ENCODE peak calls at places on chromosomes 4 and X, in seven cellular contexts. Q is GM06990, E is OCI-LY7, R is mucosa of descending colon, H is suprapubic skin, D is brain microvascular endothelial cell, X is cardiac fibroblast. C is an unnamed sample.

GRCh38 chr4:76756416-76756815 is 141.5 kb downstream of the SOWAHB start:
- DNase-seq in Q (no peak), E (no peak), R (no peak), H (no peak), D (no peak), X (no peak), C (no peak)

GRCh38 chr4:107069049-107069448 is 32.9 kb upstream of the DKK2 start:
- DNase-seq in Q (no peak), E (no peak), R (no peak), H (no peak), D (peak), X (peak), C (no peak)

GRCh38 chr4:8330821-8331566 is 61.4 kb downstream of the HTRA3 start:
- DNase-seq in Q (no peak), E (no peak), R (peak), H (peak), D (no peak), X (peak), C (no peak)

GRCh38 chrX:11750051-11750450 is 8.0 kb upstream of the MSL3 start:
- DNase-seq in Q (no peak), E (no peak), R (no peak), H (no peak), D (no peak), X (no peak), C (no peak)

GRCh38 chr4:92872604-92873003 is 568.8 kb downstream of the GRID2 start:
- DNase-seq in Q (no peak), E (no peak), R (no peak), H (no peak), D (no peak), X (no peak), C (no peak)

GRCh38 chrX:132257116-132257515 is 37.9 kb upstream of the RAP2C start:
- DNase-seq in Q (no peak), E (no peak), R (no peak), H (no peak), D (no peak), X (peak), C (no peak)

GRCh38 chr4:87375719-87376291 is 15.2 kb downstream of the HSD17B11 start:
- DNase-seq in Q (no peak), E (peak), R (no peak), H (no peak), D (peak), X (peak), C (peak)

GRCh38 chr4:127889903-127890302 is 9.2 kb downstream of the PLK4 start:
- DNase-seq in Q (no peak), E (no peak), R (no peak), H (no peak), D (no peak), X (peak), C (no peak)

GRCh38 chr4:147453561-147454141 is 27.2 kb upstream of the EDNRA start:
- DNase-seq in Q (no peak), E (no peak), R (no peak), H (no peak), D (peak), X (peak), C (no peak)

GRCh38 chrX:18158963-18159362 is 61.7 kb downstream of the BEND2 start:
- DNase-seq in Q (no peak), E (no peak), R (no peak), H (no peak), D (no peak), X (no peak), C (no peak)

GRCh38 chrX:65582450-65583082 is 48.0 kb upstream of the LAS1L start:
- DNase-seq in Q (no peak), E (no peak), R (no peak), H (no peak), D (no peak), X (no peak), C (no peak)

GRCh38 chrX:17591741-17592110 is 145.6 kb upstream of the SCML1 start:
- DNase-seq in Q (no peak), E (no peak), R (no peak), H (no peak), D (peak), X (peak), C (no peak)

GRCh38 chr4:73620115-73620792 is at the start of gene RASSF6:
- DNase-seq in Q (peak), E (peak), R (peak), H (no peak), D (no peak), X (no peak), C (no peak)

GRCh38 chrX:154370300-154370881 is 4.0 kb downstream of the FLNA start:
- DNase-seq in Q (no peak), E (peak), R (no peak), H (no peak), D (no peak), X (peak), C (no peak)

GRCh38 chr4:74464291-74464690 is 19.4 kb downstream of the AREG start:
- DNase-seq in Q (no peak), E (no peak), R (no peak), H (no peak), D (no peak), X (peak), C (no peak)

GRCh38 chr4:73705056-73705432 is 35.3 kb upstream of the CXCL8 start:
- DNase-seq in Q (no peak), E (no peak), R (no peak), H (no peak), D (peak), X (no peak), C (no peak)

GRCh38 chr4:74018116-74018515 is 19.6 kb upstream of the CXCL5 start:
- DNase-seq in Q (no peak), E (no peak), R (no peak), H (no peak), D (no peak), X (no peak), C (no peak)

GRCh38 chr4:151600432-151600831 is 160.4 kb downstream of the GATB start:
- DNase-seq in Q (no peak), E (no peak), R (no peak), H (no peak), D (no peak), X (no peak), C (no peak)

GRCh38 chrX:31420302-31420701 is 348.5 kb upstream of the FTHL17 start:
- DNase-seq in Q (peak), E (no peak), R (no peak), H (no peak), D (no peak), X (no peak), C (no peak)

GRCh38 chr4:176735300-176735699 is 57.4 kb downstream of the VEGFC start:
- DNase-seq in Q (no peak), E (no peak), R (no peak), H (no peak), D (peak), X (peak), C (no peak)

GRCh38 chrX:30060718-30061117 is 154.6 kb upstream of the MAGEB2 start:
- DNase-seq in Q (no peak), E (no peak), R (no peak), H (no peak), D (peak), X (peak), C (no peak)
- TF ChIP-seq CTCF in Q (peak), E (peak), R (no peak), H (no peak), D (peak), X (peak), C (peak)

GRCh38 chr4:38255572-38255971 is 295.4 kb downstream of the PTTG2 start:
- DNase-seq in Q (no peak), E (no peak), R (no peak), H (no peak), D (no peak), X (no peak), C (no peak)
- H3K4me3 ChIP-seq in Q (no peak), E (no peak), R (no peak), H (no peak), D (no peak), X (no peak), C (no peak)

GRCh38 chr4:118869808-118870342 is 18.8 kb upstream of the SYNPO2 start:
- DNase-seq in Q (no peak), E (no peak), R (no peak), H (no peak), D (peak), X (peak), C (no peak)

GRCh38 chr4:118867311-118868067 is 21.2 kb upstream of the SYNPO2 start:
- DNase-seq in Q (no peak), E (no peak), R (no peak), H (no peak), D (no peak), X (peak), C (peak)

GRCh38 chr4:118865091-118865708 is 23.5 kb upstream of the SYNPO2 start:
- DNase-seq in Q (no peak), E (peak), R (no peak), H (no peak), D (peak), X (peak), C (no peak)
- TF ChIP-seq CTCF in Q (peak), E (peak), R (peak), H (peak), D (peak), X (peak), C (peak)

DNA sequence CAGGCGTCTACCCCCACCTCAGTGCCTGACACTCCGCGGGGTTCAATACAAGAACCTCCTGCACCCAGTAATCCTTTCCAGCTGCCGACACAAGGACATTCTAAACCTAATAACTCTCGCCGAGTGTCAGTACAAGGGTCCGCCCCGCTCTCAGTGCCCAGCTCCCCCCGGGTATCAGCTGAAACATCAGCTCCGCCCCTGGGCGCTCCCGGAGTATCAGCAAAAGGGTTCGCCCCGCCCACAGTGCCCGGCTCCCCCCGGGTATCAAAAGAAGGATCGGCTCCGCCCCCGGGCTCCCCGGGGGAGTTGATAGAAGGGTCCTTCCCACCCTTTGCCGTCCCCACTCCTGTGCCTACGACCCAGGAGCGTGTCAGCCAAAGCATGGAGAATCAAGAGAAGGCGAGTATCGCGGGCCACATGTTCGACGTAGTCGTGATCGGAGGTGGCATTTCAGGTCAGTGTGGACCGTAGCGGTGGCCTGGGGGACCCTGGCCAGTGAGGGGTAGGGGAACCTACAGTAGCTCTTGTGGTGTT is at the start of gene MAOA:
- DNase-seq in Q (no peak), E (no peak), R (peak), H (peak), D (no peak), X (peak), C (no peak)
- H3K4me3 ChIP-seq in Q (peak), E (peak), R (peak), H (peak), D (peak), X (peak), C (peak)

GRCh38 chr4:99510721-99511120 is at the start of gene C4orf17:
- DNase-seq in Q (no peak), E (no peak), R (no peak), H (no peak), D (no peak), X (no peak), C (no peak)

GRCh38 chr4:99504804-99505502 is 5.9 kb upstream of the C4orf17 start:
- DNase-seq in Q (no peak), E (no peak), R (no peak), H (no peak), D (no peak), X (no peak), C (no peak)

GRCh38 chr4:99507349-99507748 is 3.5 kb upstream of the C4orf17 start:
- DNase-seq in Q (no peak), E (no peak), R (no peak), H (no peak), D (no peak), X (no peak), C (no peak)

GRCh38 chr4:99507762-99508161 is 3.1 kb upstream of the C4orf17 start:
- DNase-seq in Q (no peak), E (no peak), R (no peak), H (no peak), D (no peak), X (no peak), C (no peak)

DNA sequence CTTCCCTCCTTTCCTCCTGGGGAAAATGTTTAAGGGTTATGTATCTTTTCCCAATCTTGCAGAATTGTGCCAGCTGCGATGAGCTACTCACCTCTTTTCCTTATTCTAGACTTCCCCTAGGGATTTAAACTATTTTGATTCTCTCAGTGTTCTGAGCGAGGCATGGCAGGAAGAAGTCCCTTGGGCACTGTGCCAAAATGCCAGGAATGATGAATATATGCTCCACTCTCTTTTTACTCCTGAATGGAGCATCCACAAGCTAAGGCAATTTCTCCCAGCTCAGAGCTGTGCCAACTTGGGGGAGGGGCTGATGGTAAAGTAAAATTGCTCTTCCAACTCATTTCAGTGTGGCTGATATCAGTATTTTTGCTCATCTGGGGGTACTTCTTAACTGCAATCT is 4.0 kb upstream of the C4orf17 start:
- DNase-seq in Q (no peak), E (no peak), R (no peak), H (no peak), D (no peak), X (peak), C (no peak)
- TF ChIP-seq CTCF in Q (no peak), E (no peak), R (no peak), H (no peak), D (no peak), X (no peak), C (no peak)

DNA sequence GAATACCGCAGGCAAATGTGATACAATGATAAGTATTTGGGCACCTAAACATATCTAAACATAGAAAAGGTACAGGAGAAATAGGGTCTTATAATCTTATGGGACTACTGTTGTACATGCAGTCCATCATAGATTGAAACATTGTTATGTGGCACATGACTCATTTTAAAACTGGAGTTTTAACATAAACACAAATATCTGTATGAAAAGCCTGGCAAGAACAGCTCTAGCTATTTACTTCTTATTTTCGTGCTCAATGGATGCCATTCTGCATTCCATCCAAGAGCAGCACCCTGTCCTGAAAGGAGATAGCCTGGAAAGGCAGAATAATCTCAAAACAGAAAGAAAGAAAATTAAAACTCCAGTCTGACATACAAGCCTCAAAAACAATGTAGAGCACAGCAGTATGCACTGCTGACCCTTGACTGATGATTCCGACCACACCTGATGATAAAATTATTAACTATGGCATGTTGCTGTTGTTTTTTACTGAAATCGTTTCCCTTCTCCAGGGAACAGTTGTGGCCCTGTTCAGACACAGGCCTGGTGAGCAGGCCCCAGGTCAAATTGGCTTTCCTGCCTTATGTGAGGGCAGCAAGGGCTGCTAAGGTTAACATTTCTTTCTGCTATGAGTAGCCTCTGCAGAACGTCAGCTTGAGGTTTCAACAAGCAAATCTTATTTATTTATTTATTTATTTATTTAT is 152.7 kb downstream of the APBB2 start:
- DNase-seq in Q (no peak), E (no peak), R (no peak), H (no peak), D (no peak), X (peak), C (no peak)
- H3K4me3 ChIP-seq in Q (no peak), E (no peak), R (no peak), H (no peak), D (no peak), X (no peak), C (no peak)

GRCh38 chr4:37780444-37781133 is 45.9 kb upstream of the PGM2 start:
- DNase-seq in Q (no peak), E (peak), R (peak), H (no peak), D (peak), X (peak), C (no peak)
- TF ChIP-seq CTCF in Q (peak), E (peak), R (no peak), H (no peak), D (peak), X (peak), C (no peak)

DNA sequence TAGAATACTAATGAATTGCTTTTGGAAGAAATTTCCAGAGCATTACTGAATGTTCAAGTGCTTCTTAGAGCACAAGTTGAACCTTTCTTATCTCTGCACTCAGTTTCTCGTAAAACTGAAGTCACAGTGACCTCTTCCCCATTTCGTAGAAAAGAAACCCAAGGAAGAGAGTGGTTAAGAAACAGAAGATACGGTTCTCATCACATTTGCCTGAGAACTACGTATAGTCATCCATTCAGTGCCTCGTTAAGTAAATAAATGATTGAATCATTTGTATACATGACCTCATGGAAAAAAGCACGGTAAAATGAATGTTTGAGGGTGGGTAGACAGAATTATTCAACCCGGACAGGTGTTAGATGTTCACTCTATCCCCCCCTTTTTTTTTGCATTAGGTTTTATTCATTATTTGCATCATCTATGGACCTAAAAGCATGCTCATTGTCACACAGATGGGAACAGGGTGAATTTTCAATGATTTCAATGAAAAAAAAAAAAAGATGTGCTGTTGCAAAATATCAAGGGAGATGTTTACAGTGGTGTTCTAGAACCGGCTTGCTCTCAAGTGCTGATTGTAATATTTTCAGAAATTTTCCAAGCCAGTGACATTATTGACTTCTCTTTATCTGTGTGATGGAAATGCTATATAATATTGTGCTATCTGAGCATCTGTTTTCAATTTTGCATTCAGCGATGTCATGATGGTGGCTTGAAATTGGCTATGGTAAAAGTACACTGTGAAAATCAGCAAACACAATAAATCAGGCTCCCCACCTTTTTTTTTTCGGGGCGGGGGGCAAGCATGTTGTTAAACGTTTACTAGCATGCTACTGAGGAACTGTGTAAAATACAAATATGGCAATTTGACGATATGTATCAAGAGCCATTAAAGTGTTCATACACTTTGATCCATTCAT is 4.3 kb downstream of the RHOH start:
- DNase-seq in Q (peak), E (peak), R (no peak), H (no peak), D (no peak), X (no peak), C (no peak)
- H3K4me3 ChIP-seq in Q (peak), E (peak), R (no peak), H (peak), D (no peak), X (no peak), C (no peak)

GRCh38 chr4:15779336-15779735 is 1.2 kb downstream of the CD38 start:
- DNase-seq in Q (no peak), E (no peak), R (no peak), H (no peak), D (peak), X (peak), C (peak)
- TF ChIP-seq CTCF in Q (peak), E (peak), R (no peak), H (peak), D (peak), X (peak), C (peak)

GRCh38 chr4:42654606-42655005 is 2.3 kb downstream of the ATP8A1 start:
- DNase-seq in Q (no peak), E (no peak), R (no peak), H (no peak), D (peak), X (peak), C (peak)
- H3K4me3 ChIP-seq in Q (peak), E (peak), R (no peak), H (no peak), D (no peak), X (no peak), C (no peak)

C was measured in BJ.